ENCODE peak calls at places on chromosomes 3 and 15, in ten cellular contexts. I is uterus, H is cardiac muscle cell, S is brain microvascular endothelial cell, F is lower lobe of right lung, R is astrocyte, M is GM12878, X is MM.1S, Q is foreskin fibroblast, J is suprapubic skin. B is an unnamed sample.

GRCh38 chr3:112579697-112580096 is 17.9 kb downstream of the SLC35A5 start:
- DNase-seq in M (no peak), J (no peak), R (peak), X (no peak), I (no peak), Q (no peak), S (no peak), H (no peak), F (no peak), B (no peak)

GRCh38 chr3:50347187-50347813 is 1.8 kb upstream of the ZMYND10 start:
- DNase-seq in X (peak), R (peak), S (peak), I (peak), F (peak), Q (peak), J (no peak), H (peak), M (no peak), B (no peak)

GRCh38 chr3:170867552-170867951 is 2.4 kb downstream of the RPL22L1 start:
- DNase-seq in I (no peak), S (no peak), X (no peak), Q (no peak), R (no peak), H (peak), F (no peak), J (no peak), M (no peak), B (no peak)

GRCh38 chr3:185630182-185630622 is 44.1 kb downstream of the SENP2 start:
- DNase-seq in H (peak), F (peak), S (peak), J (no peak), Q (no peak), I (peak), X (no peak), M (no peak), R (peak), B (no peak)

GRCh38 chr3:146189519-146190173 is 28.7 kb upstream of the PLOD2 start:
- DNase-seq in F (no peak), X (peak), I (peak), Q (no peak), S (peak), R (no peak), M (no peak), J (no peak), H (peak), B (no peak)

GRCh38 chr3:129690406-129690805 is 83.9 kb upstream of the PLXND1 start:
- DNase-seq in H (peak), M (peak), F (no peak), S (peak), R (peak), X (peak), I (no peak), J (no peak), Q (peak), B (no peak)

GRCh38 chr3:31066999-31067398 is 172.5 kb upstream of the GADL1 start:
- DNase-seq in J (no peak), R (peak), F (no peak), X (no peak), S (peak), H (peak), Q (peak), I (peak), M (no peak), B (peak)

GRCh38 chr3:101292027-101292426 is 28.3 kb downstream of the IMPG2 start:
- DNase-seq in S (peak), Q (no peak), H (peak), X (no peak), R (peak), I (no peak), F (no peak), M (no peak), J (no peak), B (no peak)

GRCh38 chr3:188807002-188807401 is 364.8 kb upstream of the TPRG1 start:
- DNase-seq in F (no peak), M (no peak), J (no peak), I (no peak), H (peak), S (no peak), Q (no peak), R (peak), X (no peak), B (no peak)

GRCh38 chr3:186717039-186717457 is at the start of gene KNG1:
- DNase-seq in I (no peak), F (no peak), M (no peak), H (no peak), S (no peak), X (no peak), Q (no peak), J (no peak), R (no peak), B (peak)

GRCh38 chr3:186708983-186709679 is 8.0 kb upstream of the KNG1 start:
- DNase-seq in R (no peak), H (no peak), Q (no peak), I (no peak), X (no peak), J (no peak), M (no peak), S (no peak), F (no peak), B (no peak)

DNA sequence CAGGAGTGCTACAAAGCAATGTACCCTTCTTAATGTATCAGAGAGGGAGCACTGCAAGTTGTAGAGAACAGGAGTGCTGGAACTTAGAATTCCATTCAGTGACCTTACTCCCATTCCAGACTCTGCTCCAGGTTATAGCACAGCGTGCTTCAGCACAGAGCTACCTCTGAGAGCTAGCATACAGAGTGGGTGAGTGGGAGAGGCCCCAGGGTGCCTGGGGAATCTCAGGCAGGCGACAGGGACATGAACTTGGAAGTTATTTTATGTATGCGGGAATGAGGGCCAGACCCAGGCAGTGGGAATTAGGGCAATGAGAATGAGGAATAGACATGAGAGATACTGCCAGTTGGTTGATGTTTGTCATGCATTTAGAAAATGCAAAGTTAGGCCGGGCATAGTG is 3.7 kb upstream of the KNG1 start:
- DNase-seq in F (no peak), S (no peak), M (no peak), J (no peak), X (no peak), I (no peak), H (no peak), Q (no peak), R (no peak), B (no peak)
- TF ChIP-seq CTCF in F (no peak), S (no peak), M (no peak), J (no peak), X (no peak), I (no peak), H (no peak), Q (no peak), R (no peak), B (no peak)

GRCh38 chr15:96359371-96359771 is 28.9 kb downstream of the NR2F2 start:
- DNase-seq in J (no peak), Q (no peak), R (no peak), H (no peak), F (no peak), X (no peak), S (no peak), I (no peak), M (no peak), B (no peak)

GRCh38 chr15:96359772-96360498 is 29.4 kb downstream of the NR2F2 start:
- DNase-seq in I (peak), H (peak), R (no peak), F (no peak), J (peak), Q (no peak), X (no peak), S (no peak), M (no peak), B (no peak)

GRCh38 chr15:96358795-96359190 is 28.3 kb downstream of the NR2F2 start:
- DNase-seq in I (no peak), M (no peak), H (no peak), F (no peak), J (peak), S (no peak), X (no peak), Q (no peak), R (no peak), B (no peak)

GRCh38 chr15:96356494-96357455 is 26.3 kb downstream of the NR2F2 start:
- DNase-seq in M (peak), J (no peak), X (peak), S (peak), F (peak), I (peak), R (peak), Q (peak), H (peak), B (no peak)

DNA sequence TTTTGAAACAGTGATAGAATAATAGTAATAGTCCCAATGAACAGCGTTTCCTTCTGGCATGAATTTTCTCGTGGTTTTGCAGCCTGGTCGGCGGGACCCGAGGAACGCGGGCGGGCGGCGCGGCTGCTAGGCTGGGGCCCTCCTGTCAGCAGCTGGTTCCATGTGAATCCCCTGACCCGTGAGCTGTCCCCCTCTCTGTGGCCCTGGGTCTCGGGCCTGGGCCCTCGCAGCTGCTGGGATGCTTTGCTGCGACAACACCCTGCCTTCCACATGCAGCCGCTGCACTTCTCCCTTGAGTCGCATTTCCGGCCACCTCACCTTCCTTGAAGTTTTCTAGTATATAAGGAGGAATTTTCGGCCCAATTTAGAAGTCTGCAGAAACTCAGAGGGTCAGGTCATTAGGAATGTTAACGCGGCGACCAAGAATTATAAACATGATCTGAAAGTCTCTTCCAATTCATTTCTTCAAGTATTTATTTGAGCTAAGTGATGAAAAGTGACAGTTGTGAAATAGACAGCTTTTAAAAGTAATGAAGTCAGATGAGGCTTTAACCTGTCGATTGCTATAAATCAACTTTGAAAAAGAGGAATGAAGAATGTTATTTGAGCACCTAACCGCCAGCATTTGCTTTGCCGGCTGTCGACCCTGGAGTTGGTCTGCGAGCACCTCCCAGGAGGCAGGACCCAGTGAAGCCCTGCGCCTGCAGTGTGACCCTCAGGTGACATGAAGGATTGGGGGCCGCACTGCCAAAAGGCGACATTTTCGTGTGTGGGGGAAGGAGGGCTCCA is 27.7 kb downstream of the NR2F2 start:
- DNase-seq in S (no peak), M (no peak), X (no peak), F (no peak), I (no peak), R (no peak), J (peak), Q (no peak), H (no peak), B (no peak)
- H3K4me3 ChIP-seq in S (peak), M (no peak), X (peak), F (peak), I (peak), R (peak), J (peak), Q (peak), H (no peak), B (peak)

GRCh38 chr3:58235970-58236369 is 1.6 kb upstream of the ABHD6 start:
- DNase-seq in J (no peak), S (no peak), X (no peak), Q (no peak), R (no peak), F (no peak), M (no peak), I (no peak), H (no peak), B (no peak)

GRCh38 chr3:58236527-58237237 is 910 bp upstream of the ABHD6 start:
- DNase-seq in F (peak), R (no peak), X (no peak), Q (no peak), S (no peak), J (no peak), H (no peak), I (no peak), M (no peak), B (no peak)

GRCh38 chr3:58238830-58239229 is 1.2 kb downstream of the ABHD6 start:
- DNase-seq in S (no peak), Q (no peak), J (no peak), M (no peak), X (no peak), R (no peak), I (no peak), H (no peak), F (no peak), B (no peak)

GRCh38 chr3:58237940-58238681 is 519 bp downstream of the ABHD6 start:
- DNase-seq in H (no peak), R (no peak), I (peak), F (peak), Q (peak), X (peak), S (no peak), J (peak), M (no peak), B (no peak)

DNA sequence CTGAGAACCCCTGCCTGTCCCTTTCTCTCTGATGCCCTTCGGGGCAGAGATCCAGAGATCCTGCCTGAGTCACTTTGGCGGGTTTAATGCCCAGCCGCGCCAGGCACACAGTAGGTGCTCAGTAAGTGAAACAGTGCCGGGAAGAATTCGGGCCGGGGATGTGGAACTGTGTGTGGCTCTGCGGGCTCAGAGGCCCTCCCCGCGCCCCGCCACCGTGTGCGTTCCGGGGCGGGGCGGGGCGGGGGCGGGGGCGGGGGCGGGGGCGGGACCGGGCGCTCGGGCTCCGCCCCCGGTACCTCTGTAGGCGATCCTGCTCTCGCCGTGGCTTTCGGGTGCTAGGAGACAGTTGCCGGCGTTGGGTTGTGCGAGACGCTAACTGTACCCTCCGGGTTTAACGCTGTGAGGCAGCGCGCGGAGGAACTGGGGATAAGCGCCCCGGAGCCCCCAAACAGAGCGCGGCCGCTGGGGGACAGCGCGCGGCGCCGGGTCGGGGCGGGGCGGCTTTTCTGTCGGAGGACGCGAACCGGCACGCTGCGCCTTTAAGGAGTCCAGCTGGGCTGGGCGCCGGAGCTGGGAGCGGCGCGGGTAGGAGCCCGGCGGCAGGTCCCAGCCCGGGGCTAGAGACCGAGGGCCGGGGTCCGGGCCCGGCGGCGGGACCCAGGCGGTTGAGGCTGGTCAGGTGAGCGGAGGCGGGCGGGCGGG is at the start of gene ABHD6:
- DNase-seq in F (peak), S (peak), R (peak), I (peak), X (peak), J (peak), M (no peak), H (peak), Q (peak), B (no peak)
- TF ChIP-seq CTCF in F (no peak), S (no peak), R (no peak), I (peak), X (peak), J (no peak), M (peak), H (peak), Q (no peak), B (peak)

DNA sequence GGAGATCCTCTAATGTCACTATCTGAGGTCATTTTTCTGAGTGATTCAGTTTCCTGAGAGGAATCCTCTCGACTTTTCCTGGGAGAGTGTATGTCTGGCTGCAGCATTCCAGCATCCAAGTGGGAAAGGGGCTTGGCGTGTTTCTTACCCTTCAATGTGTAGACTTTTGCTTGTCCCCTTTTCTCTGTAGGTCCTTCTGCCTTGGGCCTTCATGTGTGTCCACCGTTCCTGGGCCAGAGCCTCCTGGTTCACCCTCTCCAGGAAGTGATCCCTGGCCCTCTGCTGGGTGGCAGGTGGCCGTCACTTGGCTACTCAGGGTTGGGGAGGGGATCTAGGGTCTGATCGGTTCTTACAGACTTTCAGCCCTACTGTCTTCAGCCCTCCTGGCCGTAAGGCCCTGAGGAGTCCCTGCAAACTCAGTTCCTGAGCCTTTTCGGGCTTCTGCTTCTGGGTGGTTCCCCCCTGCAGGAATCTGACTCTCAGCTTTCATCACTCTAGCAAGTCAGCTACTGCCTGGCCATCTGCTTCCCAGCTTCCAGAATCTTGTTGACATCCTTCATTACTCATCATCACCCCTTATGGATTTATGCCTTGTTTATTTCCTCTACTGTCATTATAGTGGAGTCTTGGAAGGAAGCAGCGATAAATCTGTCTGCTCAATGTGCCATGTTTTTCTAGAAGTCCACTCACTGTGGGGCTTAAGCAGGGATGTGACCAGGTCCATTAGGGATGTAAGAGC is 36.5 kb downstream of the GOLGA6L10 start:
- DNase-seq in I (no peak), R (no peak), S (no peak), X (no peak), F (no peak), H (peak), J (peak), M (no peak), Q (peak), B (no peak)
- H3K4me3 ChIP-seq in I (no peak), R (no peak), S (no peak), X (no peak), F (no peak), H (no peak), J (no peak), M (no peak), Q (no peak), B (no peak)

DNA sequence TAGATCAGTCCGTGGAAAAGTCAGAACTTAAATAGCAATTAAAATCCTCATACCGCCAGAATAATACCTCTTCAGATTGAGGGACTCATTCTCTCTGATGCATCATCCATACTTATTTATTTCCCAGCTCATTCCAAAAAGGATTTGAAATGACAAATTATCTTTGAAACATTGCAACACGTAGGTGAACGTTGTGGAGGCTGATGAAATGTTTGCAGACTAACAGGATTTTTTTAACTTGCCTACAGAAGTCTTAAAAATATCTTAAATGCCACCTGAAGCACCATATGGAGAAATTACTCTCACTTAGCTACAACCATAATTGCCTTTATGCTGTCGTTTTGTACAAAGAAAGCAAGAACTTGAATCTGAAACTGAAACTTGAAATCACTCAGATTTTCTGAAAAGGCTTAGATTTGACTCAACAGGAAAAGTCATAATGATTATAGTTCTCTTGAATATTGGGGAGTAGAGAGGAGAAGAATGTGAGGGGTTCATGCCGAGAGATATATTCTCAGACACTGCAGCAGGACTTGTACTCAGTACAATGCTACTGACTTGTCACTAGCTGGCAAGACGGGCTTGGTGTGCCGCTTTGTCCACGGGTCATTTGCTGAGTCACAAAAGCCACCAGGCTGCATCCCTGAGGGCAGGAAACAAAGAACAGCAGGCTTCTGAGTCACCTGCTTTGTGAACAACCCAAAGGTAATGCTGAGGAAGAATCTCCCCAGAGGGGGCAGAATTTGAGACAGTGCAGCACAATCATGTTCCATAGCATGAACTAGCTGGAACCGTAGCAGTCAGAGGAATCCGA is 7.1 kb upstream of the FMN1 start:
- DNase-seq in J (no peak), H (peak), X (peak), S (peak), Q (peak), R (peak), F (peak), I (no peak), M (peak), B (peak)
- TF ChIP-seq CTCF in J (no peak), H (no peak), X (peak), S (peak), Q (no peak), R (peak), F (no peak), I (no peak), M (no peak), B (peak)

DNA sequence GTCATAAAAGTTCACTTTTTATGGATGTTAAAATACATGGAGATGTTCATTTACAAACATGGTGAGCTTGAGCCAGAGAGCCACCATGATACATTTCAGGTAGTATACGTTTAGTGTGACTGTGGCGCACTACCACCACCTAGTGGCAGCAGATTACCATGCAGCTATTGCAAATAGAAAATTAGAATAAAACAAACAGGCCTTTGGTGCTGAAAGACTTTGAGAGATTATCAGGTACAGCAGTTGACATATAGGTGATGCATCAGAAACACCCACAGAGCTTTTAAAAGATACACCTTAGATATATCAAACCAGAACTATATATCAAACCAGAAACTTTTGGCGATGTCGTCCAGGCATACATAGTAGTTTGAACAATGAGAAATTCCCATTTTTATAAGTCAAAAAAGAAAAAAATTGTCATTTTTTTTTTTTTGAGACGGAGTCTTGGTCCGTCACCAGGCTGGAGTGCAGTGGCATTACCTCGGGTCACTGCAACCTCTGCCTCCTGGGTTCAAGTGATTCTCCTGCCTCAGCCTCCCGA is 42.0 kb upstream of the ICE2 start:
- DNase-seq in S (peak), Q (peak), R (peak), F (peak), I (peak), X (peak), M (no peak), J (no peak), H (peak), B (no peak)
- H3K4me3 ChIP-seq in S (no peak), Q (no peak), R (no peak), F (no peak), I (no peak), X (no peak), M (no peak), J (no peak), H (no peak), B (no peak)